ENCODE peak calls at places on chromosomes 6 and 20, in four cellular contexts. I is GM12878, G is K562, P is IMR-90. Z is an unnamed sample.

GRCh38 chr6:30360139-30360538 is 15.2 kb downstream of the RPP21 start:
- DNase-seq in I (no peak), G (no peak), P (no peak), Z (no peak)

GRCh38 chr6:70150521-70150920 is 152.4 kb downstream of the COL9A1 start:
- DNase-seq in I (no peak), G (no peak), P (no peak), Z (no peak)

GRCh38 chr6:50816947-50817637 is 1.6 kb upstream of the TFAP2B start:
- DNase-seq in I (no peak), G (no peak), P (no peak), Z (no peak)

GRCh38 chr20:20395087-20395486 is 27.2 kb downstream of the INSM1 start:
- DNase-seq in I (no peak), G (no peak), P (no peak), Z (no peak)

GRCh38 chr6:149455028-149455732 is 29.6 kb downstream of the ZC3H12D start:
- DNase-seq in I (no peak), G (no peak), P (no peak), Z (no peak)

GRCh38 chr6:170205126-170205525 is 85.8 kb downstream of the DLL1 start:
- DNase-seq in I (no peak), G (no peak), P (no peak), Z (no peak)

GRCh38 chr6:46491789-46492547 is 719 bp upstream of the RCAN2 start:
- DNase-seq in I (no peak), G (no peak), P (peak; percentile 1), Z (peak; percentile 14)

GRCh38 chr20:41169791-41170351 is 32.5 kb downstream of the PLCG1 start:
- DNase-seq in I (no peak), G (no peak), P (peak; percentile 78), Z (no peak)

GRCh38 chr20:5215592-5216304 is 88.9 kb downstream of the CDS2 start:
- DNase-seq in I (no peak), G (no peak), P (peak; percentile 33), Z (no peak)

GRCh38 chr6:8155259-8156012 is 53.1 kb upstream of the EEF1E1 start:
- DNase-seq in I (no peak), G (no peak), P (no peak), Z (no peak)

GRCh38 chr6:100426689-100427338 is 37.9 kb downstream of the SIM1 start:
- DNase-seq in I (no peak), G (no peak), P (no peak), Z (no peak)

GRCh38 chr6:155085582-155086253 is 90.6 kb downstream of the TIAM2 start:
- DNase-seq in I (no peak), G (peak; percentile 79), P (peak; percentile 58), Z (peak; percentile 9)

GRCh38 chr6:36290668-36291620 is 21.1 kb downstream of the PNPLA1 start:
- DNase-seq in I (no peak), G (peak; percentile 47), P (no peak), Z (peak; percentile 33)

GRCh38 chr6:41965429-41966213 is 24.0 kb upstream of the CCND3 start:
- DNase-seq in I (no peak), G (no peak), P (no peak), Z (no peak)

GRCh38 chr20:2865630-2866029 is 7.7 kb upstream of the PTPRA start:
- DNase-seq in I (no peak), G (peak; percentile 26), P (no peak), Z (no peak)

GRCh38 chr6:27407153-27407814 is 18.7 kb downstream of the ZNF391 start:
- DNase-seq in I (no peak), G (no peak), P (no peak), Z (no peak)

DNA sequence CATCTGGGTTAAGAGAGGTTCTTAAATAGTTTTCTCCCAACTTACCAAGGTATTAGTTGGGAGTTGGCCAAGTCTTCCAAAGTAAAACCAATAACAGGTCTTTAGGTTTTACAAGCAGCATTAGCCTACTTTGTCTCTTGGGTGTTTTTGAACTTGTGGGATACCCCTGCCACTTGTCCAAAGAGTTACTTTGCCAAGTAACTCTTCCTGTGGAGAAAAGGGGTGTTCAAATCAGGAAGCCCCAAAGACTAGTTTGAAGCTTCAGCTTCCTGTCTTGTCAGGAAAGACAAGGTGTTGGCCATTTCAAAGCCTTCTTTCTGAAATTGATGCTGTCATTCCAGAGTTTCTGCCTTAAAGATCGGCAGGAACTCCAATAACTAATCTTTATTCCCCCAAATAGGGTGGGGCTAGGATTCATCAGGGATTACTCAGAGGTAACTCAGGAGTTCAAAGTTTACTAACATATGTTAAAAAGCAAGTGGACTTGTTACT is 822 bp downstream of the RAB22A start:
- DNase-seq in I (no peak), G (peak; percentile 27), P (peak; percentile 14), Z (peak; percentile 10)
- TF ChIP-seq ELK1 in I (no peak), G (no peak), P (no peak), Z (no peak)

DNA sequence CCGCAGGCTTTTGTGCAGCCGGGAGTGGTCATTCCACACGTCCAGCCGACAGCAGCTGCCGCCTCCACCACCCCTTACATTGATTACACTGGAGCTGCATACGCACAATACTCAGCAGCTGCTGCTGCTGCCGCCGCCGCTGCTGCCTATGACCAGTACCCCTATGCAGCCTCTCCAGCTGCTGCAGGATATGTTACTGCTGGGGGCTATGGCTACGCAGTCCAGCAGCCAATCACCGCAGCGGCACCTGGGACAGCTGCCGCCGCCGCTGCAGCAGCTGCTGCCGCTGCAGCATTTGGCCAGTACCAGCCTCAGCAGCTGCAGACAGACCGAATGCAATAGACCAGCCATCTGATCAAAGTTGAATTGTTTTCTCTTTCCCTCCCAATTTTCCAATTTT is 10.6 kb downstream of the RBM24 start:
- DNase-seq in I (no peak), G (no peak), P (peak; percentile 38), Z (no peak)
- TF ChIP-seq ELK1 in I (no peak), G (no peak), P (no peak), Z (no peak)

DNA sequence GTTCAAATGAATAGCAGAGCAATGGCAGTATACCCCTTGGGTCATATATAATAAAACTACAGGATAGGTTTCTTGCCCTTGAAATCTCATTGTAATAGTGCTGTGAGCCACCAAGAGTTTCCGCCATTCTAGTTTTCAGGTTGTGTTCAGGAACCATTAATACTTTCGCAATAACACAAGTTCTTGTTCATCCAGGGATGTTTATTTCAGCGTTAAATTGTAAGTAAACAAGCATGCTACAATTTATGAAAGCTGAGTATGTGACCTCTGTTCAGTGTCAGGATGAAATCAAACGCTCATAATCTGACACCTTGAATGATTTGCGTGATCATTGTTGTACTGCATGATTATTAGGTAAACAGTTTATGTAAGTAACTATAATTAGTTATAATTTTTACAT is 22.8 kb downstream of the ANKS1A start:
- DNase-seq in I (no peak), G (no peak), P (no peak), Z (no peak)
- TF ChIP-seq ELK1 in I (no peak), G (no peak), P (no peak), Z (no peak)

DNA sequence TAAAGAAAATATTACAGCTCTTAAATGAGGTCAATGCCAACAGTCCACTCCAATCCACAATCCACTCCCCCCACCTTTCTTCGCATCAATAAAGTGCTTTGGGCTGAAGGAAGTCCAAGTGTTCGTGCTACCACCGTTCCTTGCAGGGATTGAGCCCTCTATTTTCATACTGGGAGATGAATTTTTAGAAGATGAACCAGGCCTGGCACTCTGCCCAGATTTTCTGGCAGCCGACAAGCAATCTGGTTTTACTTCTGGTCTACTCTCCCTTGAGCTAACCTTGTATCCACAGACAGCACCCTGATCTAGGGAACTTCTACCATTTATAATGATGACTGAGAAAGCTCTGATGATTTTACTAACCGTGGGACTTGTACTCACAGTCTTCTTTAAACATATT is 72.3 kb downstream of the BTBD9 start:
- DNase-seq in I (no peak), G (peak; percentile 17), P (peak; percentile 93), Z (peak; percentile 44)
- TF ChIP-seq ELK1 in I (no peak), G (no peak), P (no peak), Z (no peak)

GRCh38 chr6:113433506-113433991 is 423.6 kb upstream of the MARCKS start:
- DNase-seq in I (no peak), G (no peak), P (peak; percentile 83), Z (no peak)
- TF ChIP-seq ELK1 in I (no peak), G (no peak), P (no peak), Z (no peak)